ENCODE peak calls at places on chromosomes 13 and 19, in eight cellular contexts. I, M, H, F, N, A, Z and B are unnamed samples.

GRCh38 chr13:27637289-27637626 is 15.6 kb downstream of the POLR1D start:
- DNase-seq in I (no peak), M (no peak), H (no peak), F (no peak), N (no peak), A (no peak), Z (no peak), B (no peak)

GRCh38 chr19:17289489-17289888 is 7.8 kb downstream of the ANKLE1 start:
- DNase-seq in I (peak; percentile 60), M (peak; percentile 84), H (peak; percentile 75), F (peak; percentile 92), N (peak; percentile 92), A (peak; percentile 86), Z (peak; percentile 73), B (peak; percentile 66)

GRCh38 chr13:110106726-110107125 is 200.2 kb downstream of the COL4A1 start:
- DNase-seq in I (no peak), M (no peak), H (no peak), F (peak; percentile 33), N (peak; percentile 87), A (no peak), Z (peak; percentile 57), B (no peak)

GRCh38 chr19:48390188-48391099 is 907 bp downstream of the KDELR1 start:
- DNase-seq in I (peak; percentile 46), M (peak; percentile 58), H (no peak), F (peak; percentile 84), N (peak; percentile 89), A (no peak), Z (peak; percentile 57), B (peak; percentile 48)

GRCh38 chr13:39602614-39603366 is at the start of gene LHFPL6:
- DNase-seq in I (peak; percentile 84), M (peak; percentile 88), H (peak; percentile 51), F (peak; percentile 92), N (peak; percentile 94), A (peak; percentile 50), Z (peak; percentile 88), B (peak; percentile 72)

GRCh38 chr19:58428617-58429016 is 11.3 kb downstream of the ZNF132 start:
- DNase-seq in I (no peak), M (no peak), H (no peak), F (no peak), N (no peak), A (no peak), Z (no peak), B (no peak)

GRCh38 chr13:99740261-99740979 is 231.1 kb downstream of the ZIC5 start:
- DNase-seq in I (no peak), M (peak; percentile 26), H (no peak), F (no peak), N (no peak), A (no peak), Z (no peak), B (no peak)

GRCh38 chr13:28116736-28117135 is 16.4 kb upstream of the FLT3 start:
- DNase-seq in I (peak; percentile 75), M (no peak), H (no peak), F (no peak), N (no peak), A (no peak), Z (no peak), B (peak; percentile 67)

GRCh38 chr13:30872685-30873443 is 33.2 kb upstream of the MEDAG start:
- DNase-seq in I (no peak), M (peak; percentile 87), H (peak; percentile 77), F (peak; percentile 82), N (peak; percentile 63), A (peak; percentile 62), Z (peak; percentile 39), B (no peak)

GRCh38 chr19:16369664-16370576 is 45.3 kb downstream of the KLF2 start:
- DNase-seq in I (no peak), M (no peak), H (no peak), F (peak; percentile 43), N (no peak), A (no peak), Z (no peak), B (no peak)

GRCh38 chr13:31349156-31349555 is 149.4 kb downstream of the B3GLCT start:
- DNase-seq in I (no peak), M (no peak), H (no peak), F (no peak), N (no peak), A (no peak), Z (no peak), B (no peak)

GRCh38 chr19:11281336-11282049 is 14.5 kb upstream of the TSPAN16 start:
- DNase-seq in I (no peak), M (no peak), H (no peak), F (no peak), N (no peak), A (no peak), Z (no peak), B (no peak)

GRCh38 chr19:5392476-5392875 is 51.9 kb upstream of the PTPRS start:
- DNase-seq in I (no peak), M (no peak), H (no peak), F (no peak), N (no peak), A (no peak), Z (no peak), B (no peak)

GRCh38 chr13:108779308-108779707 is 149.9 kb downstream of the MYO16 start:
- DNase-seq in I (no peak), M (no peak), H (no peak), F (no peak), N (no peak), A (no peak), Z (no peak), B (no peak)

GRCh38 chr13:101514695-101515275 is 62.3 kb downstream of the ITGBL1 start:
- DNase-seq in I (peak; percentile 80), M (peak; percentile 70), H (no peak), F (peak; percentile 76), N (no peak), A (peak; percentile 75), Z (peak; percentile 23), B (peak; percentile 76)

GRCh38 chr19:46288896-46289588 is 7.8 kb upstream of the HIF3A start:
- DNase-seq in I (no peak), M (peak; percentile 97), H (peak; percentile 82), F (no peak), N (peak; percentile 70), A (peak; percentile 90), Z (peak; percentile 57), B (no peak)